ENCODE peak calls at places on chromosome 3, in seven cellular contexts. A is AG08396, S is fibroblast of mammary gland, B is T-helper 17 cell, F is transverse colon, C is nephron progenitor cell, P is Peyer's patch. Y is an unnamed sample.

GRCh38 chr3:12198301-12198700 is 39.6 kb upstream of the TIMP4 start:
- DNase-seq in S (peak; percentile 80), B (no peak), F (no peak), P (no peak), A (no peak), C (no peak), Y (no peak)

GRCh38 chr3:62677926-62678325 is 197.3 kb downstream of the CADPS start:
- DNase-seq in S (no peak), B (no peak), P (no peak), F (no peak), C (no peak), A (no peak), Y (no peak)

GRCh38 chr3:10557783-10558373 is 52.5 kb upstream of the ATP2B2 start:
- DNase-seq in C (no peak), F (no peak), B (no peak), A (peak; percentile 32), S (peak; percentile 37), P (no peak), Y (no peak)

GRCh38 chr3:177694316-177694715 is 497.0 kb upstream of the TBL1XR1 start:
- DNase-seq in P (no peak), B (no peak), F (no peak), S (peak; percentile 80), C (no peak), A (no peak), Y (no peak)

GRCh38 chr3:192917508-192918274 is at the start of gene MB21D2:
- DNase-seq in B (peak; percentile 65), F (peak; percentile 69), A (peak; percentile 94), S (peak; percentile 70), C (peak; percentile 77), P (peak; percentile 89), Y (peak; percentile 76)

GRCh38 chr3:136624894-136625815 is 127.0 kb downstream of the STAG1 start:
- DNase-seq in F (no peak), B (no peak), P (no peak), C (no peak), A (no peak), S (no peak), Y (no peak)

GRCh38 chr3:127820871-127821853 is 1.2 kb downstream of the MGLL start:
- DNase-seq in B (no peak), F (peak; percentile 80), P (peak; percentile 71), A (no peak), C (no peak), S (peak; percentile 37), Y (peak; percentile 74)

GRCh38 chr3:113968986-113969385 is 21.2 kb downstream of the ZDHHC23 start:
- DNase-seq in B (no peak), P (no peak), S (peak; percentile 23), F (no peak), C (no peak), A (no peak), Y (no peak)

GRCh38 chr3:38588276-38588971 is 61.1 kb downstream of the SCN5A start:
- DNase-seq in S (no peak), A (no peak), F (peak; percentile 2), P (peak; percentile 42), B (no peak), C (no peak), Y (no peak)

GRCh38 chr3:13072239-13073041 is 789 bp downstream of the IQSEC1 start:
- DNase-seq in S (no peak), F (peak; percentile 77), C (no peak), P (no peak), B (no peak), A (no peak), Y (peak; percentile 72)

GRCh38 chr3:65627102-65627501 is 411.6 kb downstream of the MAGI1 start:
- DNase-seq in P (no peak), F (no peak), C (no peak), S (peak; percentile 7), A (no peak), B (no peak), Y (no peak)

GRCh38 chr3:44883213-44883955 is 9.0 kb downstream of the TGM4 start:
- DNase-seq in A (no peak), F (no peak), C (no peak), B (no peak), P (no peak), S (peak; percentile 34), Y (no peak)

GRCh38 chr3:67198374-67198773 is 200.3 kb downstream of the KBTBD8 start:
- DNase-seq in A (no peak), B (no peak), F (no peak), C (no peak), P (no peak), S (no peak), Y (no peak)

GRCh38 chr3:5194801-5195509 is 7.4 kb downstream of the EDEM1 start:
- DNase-seq in F (no peak), B (no peak), S (peak; percentile 80), C (no peak), A (peak; percentile 63), P (no peak), Y (no peak)